ENCODE peak calls at places on chromosomes 16 and 17, in eight cellular contexts. L is NCI-H460; I is activated CD4-positive, CD25-positive, alpha-beta regulatory T cell treated with anti-CD3 and anti-CD28 coated beads, Interleukin-2, amount 50 U/mL, for 16 hours; K is T-helper 22 cell; X is activated gamma-delta T cell treated with anti-CD3 and anti-CD28 coated beads, Interleukin-2, amount 50 U/mL, for 16 hours; H is iPS-NIHi11; S is CD8-positive, alpha-beta memory T cell; P is H7. A is an unnamed sample.

GRCh38 chr16:56610017-56610608 is 1.7 kb downstream of the MT2A start:
- DNase-seq in L (peak; percentile 54), I (peak; percentile 48), K (peak; percentile 60), X (peak; percentile 45), H (no peak), S (peak; percentile 46), P (no peak), A (peak; percentile 63)

GRCh38 chr17:35605753-35606152 is 18.6 kb downstream of the AP2B1 start:
- DNase-seq in L (no peak), I (no peak), K (no peak), X (no peak), H (no peak), S (no peak), P (no peak), A (no peak)

GRCh38 chr17:58531661-58532554 is 17.5 kb upstream of the MTMR4 start:
- DNase-seq in L (no peak), I (no peak), K (peak; percentile 41), X (peak; percentile 36), H (peak; percentile 93), S (peak; percentile 64), P (peak; percentile 95), A (peak; percentile 48)

GRCh38 chr16:70782237-70782636 is 18.7 kb downstream of the VAC14 start:
- DNase-seq in L (no peak), I (no peak), K (no peak), X (no peak), H (no peak), S (no peak), P (no peak), A (no peak)

GRCh38 chr17:73639322-73639721 is 4.9 kb downstream of the SDK2 start:
- DNase-seq in L (no peak), I (no peak), K (no peak), X (no peak), H (no peak), S (no peak), P (peak; percentile 51), A (no peak)

GRCh38 chr17:44444735-44445105 is 55.3 kb upstream of the ITGA2B start:
- DNase-seq in L (peak; percentile 44), I (no peak), K (no peak), X (no peak), H (no peak), S (no peak), P (no peak), A (no peak)

GRCh38 chr16:28297784-28298510 is 5.6 kb downstream of the SBK1 start:
- DNase-seq in L (no peak), I (no peak), K (no peak), X (no peak), H (no peak), S (no peak), P (no peak), A (no peak)

GRCh38 chr17:28370035-28370743 is at the start of gene VTN:
- DNase-seq in L (peak; percentile 51), I (no peak), K (no peak), X (no peak), H (peak; percentile 64), S (no peak), P (peak; percentile 81), A (no peak)

GRCh38 chr16:66899310-66899944 is 19.1 kb downstream of the PDP2 start:
- DNase-seq in L (no peak), I (no peak), K (no peak), X (no peak), H (peak; percentile 6), S (no peak), P (peak; percentile 30), A (no peak)

GRCh38 chr16:878886-879285 is 78.4 kb upstream of the GNG13 start:
- DNase-seq in L (no peak), I (no peak), K (no peak), X (no peak), H (no peak), S (no peak), P (no peak), A (no peak)

GRCh38 chr17:79574656-79575055 is 36.2 kb downstream of the RBFOX3 start:
- DNase-seq in L (no peak), I (no peak), K (no peak), X (no peak), H (no peak), S (no peak), P (no peak), A (no peak)

GRCh38 chr17:45914036-45914717 is 19.8 kb downstream of the MAPT start:
- DNase-seq in L (no peak), I (no peak), K (no peak), X (no peak), H (no peak), S (no peak), P (no peak), A (no peak)

GRCh38 chr16:2529061-2529931 is 1.9 kb downstream of the CEMP1 start:
- DNase-seq in L (no peak), I (no peak), K (no peak), X (no peak), H (peak; percentile 58), S (no peak), P (peak; percentile 80), A (no peak)

GRCh38 chr17:17042851-17043667 is 802 bp downstream of the MPRIP start:
- DNase-seq in L (no peak), I (no peak), K (peak; percentile 8), X (no peak), H (no peak), S (peak; percentile 6), P (peak; percentile 70), A (no peak)

GRCh38 chr17:30969989-30970680 is 704 bp upstream of the RNF135 start:
- DNase-seq in L (peak; percentile 7), I (no peak), K (no peak), X (peak; percentile 8), H (peak; percentile 32), S (no peak), P (peak; percentile 67), A (no peak)

GRCh38 chr16:89179656-89180315 is 8.2 kb downstream of the CDH15 start:
- DNase-seq in L (no peak), I (no peak), K (no peak), X (no peak), H (no peak), S (no peak), P (no peak), A (no peak)

GRCh38 chr17:74641949-74642298 is 18.4 kb upstream of the CD300E start:
- DNase-seq in L (no peak), I (no peak), K (no peak), X (no peak), H (no peak), S (no peak), P (no peak), A (no peak)

GRCh38 chr16:67928561-67929364 is 2.9 kb downstream of the CTRL start:
- DNase-seq in L (peak; percentile 82), I (peak; percentile 50), K (peak; percentile 49), X (peak; percentile 63), H (peak; percentile 90), S (peak; percentile 59), P (peak; percentile 96), A (peak; percentile 51)

GRCh38 chr16:1414532-1415265 is at the start of gene UNKL:
- DNase-seq in L (peak; percentile 51), I (peak; percentile 56), K (peak; percentile 69), X (peak; percentile 76), H (peak; percentile 90), S (peak; percentile 79), P (peak; percentile 100), A (peak; percentile 78)

GRCh38 chr17:3683054-3683511 is 12.9 kb downstream of the P2RX5 start:
- DNase-seq in L (peak; percentile 49), I (no peak), K (peak; percentile 16), X (peak; percentile 43), H (peak; percentile 88), S (peak; percentile 42), P (peak; percentile 96), A (peak; percentile 21)

GRCh38 chr17:83202002-83203000 is 122.9 kb downstream of the METRNL start:
- DNase-seq in L (no peak), I (no peak), K (no peak), X (no peak), H (no peak), S (no peak), P (no peak), A (no peak)

GRCh38 chr17:13638855-13639458 is 37.2 kb upstream of the HS3ST3A1 start:
- DNase-seq in L (no peak), I (no peak), K (no peak), X (no peak), H (no peak), S (no peak), P (no peak), A (no peak)

GRCh38 chr17:36550491-36551417 is 6.0 kb downstream of the GGNBP2 start:
- DNase-seq in L (no peak), I (no peak), K (no peak), X (no peak), H (no peak), S (no peak), P (no peak), A (no peak)

GRCh38 chr16:86471896-86472295 is 38.4 kb upstream of the FOXF1 start:
- DNase-seq in L (no peak), I (no peak), K (no peak), X (no peak), H (no peak), S (no peak), P (no peak), A (no peak)

GRCh38 chr17:46822388-46822921 is 4.0 kb upstream of the WNT3 start:
- DNase-seq in L (no peak), I (no peak), K (no peak), X (no peak), H (peak; percentile 71), S (no peak), P (peak; percentile 82), A (no peak)

GRCh38 chr17:45338023-45338781 is 21.4 kb upstream of the MAP3K14 start:
- DNase-seq in L (no peak), I (no peak), K (no peak), X (no peak), H (no peak), S (no peak), P (no peak), A (no peak)

GRCh38 chr17:19387921-19388521 is 1.0 kb upstream of the MFAP4 start:
- DNase-seq in L (no peak), I (no peak), K (no peak), X (no peak), H (no peak), S (no peak), P (no peak), A (no peak)

GRCh38 chr17:56707312-56708219 is 114.1 kb downstream of the NOG start:
- DNase-seq in L (no peak), I (no peak), K (no peak), X (no peak), H (peak; percentile 68), S (no peak), P (peak; percentile 61), A (no peak)

GRCh38 chr16:85490971-85491771 is 122.0 kb upstream of the GSE1 start:
- DNase-seq in L (peak; percentile 18), I (no peak), K (no peak), X (peak; percentile 14), H (peak; percentile 83), S (peak; percentile 18), P (peak; percentile 94), A (no peak)

GRCh38 chr16:64880994-64881393 is 240.9 kb downstream of the CDH11 start:
- DNase-seq in L (no peak), I (no peak), K (no peak), X (no peak), H (no peak), S (no peak), P (no peak), A (no peak)

GRCh38 chr17:8649157-8650118 is 18.9 kb upstream of the MYH10 start:
- DNase-seq in L (no peak), I (no peak), K (no peak), X (no peak), H (no peak), S (no peak), P (no peak), A (no peak)

GRCh38 chr17:82231562-82232321 is 2.9 kb downstream of the SLC16A3 start:
- DNase-seq in L (no peak), I (no peak), K (no peak), X (no peak), H (peak; percentile 67), S (peak; percentile 31), P (peak; percentile 92), A (no peak)

GRCh38 chr16:87295259-87295658 is 21.9 kb downstream of the C16orf95 start:
- DNase-seq in L (no peak), I (no peak), K (no peak), X (no peak), H (peak; percentile 68), S (no peak), P (peak; percentile 83), A (no peak)

GRCh38 chr17:29621751-29622194 is 939 bp downstream of the CORO6 start:
- DNase-seq in L (no peak), I (no peak), K (no peak), X (no peak), H (no peak), S (no peak), P (peak; percentile 29), A (no peak)